ENCODE peak calls at places on chromosomes 4 and X, in six cellular contexts. W is hepatocyte, R is astrocyte of the spinal cord, T is GM23338, C is upper lobe of right lung, D is transverse colon. Y is an unnamed sample.

GRCh38 chr4:3836802-3837601 is 70.8 kb downstream of the ADRA2C start:
- DNase-seq in W (no peak), R (no peak), T (peak; percentile 69), C (no peak), D (no peak), Y (no peak)

GRCh38 chr4:159150838-159151390 is 48.0 kb downstream of the RAPGEF2 start:
- DNase-seq in W (no peak), R (no peak), T (peak; percentile 43), C (no peak), D (no peak), Y (no peak)

GRCh38 chrX:108072746-108073145 is 18.6 kb downstream of the PSMD10 start:
- DNase-seq in W (no peak), R (peak; percentile 76), T (no peak), C (no peak), D (no peak), Y (no peak)

GRCh38 chr4:61277785-61278184 is 77.7 kb downstream of the ADGRL3 start:
- DNase-seq in W (no peak), R (peak; percentile 13), T (no peak), C (no peak), D (no peak), Y (no peak)

GRCh38 chr4:1683371-1683902 is 676 bp downstream of the FAM53A start:
- DNase-seq in W (peak; percentile 51), R (peak; percentile 82), T (peak; percentile 49), C (no peak), D (peak; percentile 27), Y (no peak)

GRCh38 chrX:12950851-12951589 is 23.9 kb upstream of the TMSB4X start:
- DNase-seq in W (peak; percentile 64), R (no peak), T (peak; percentile 65), C (peak; percentile 69), D (peak; percentile 63), Y (no peak)

GRCh38 chr4:95833652-95834276 is 6.1 kb upstream of the PDHA2 start:
- DNase-seq in W (no peak), R (no peak), T (no peak), C (no peak), D (no peak), Y (no peak)

GRCh38 chr4:160423879-160424451 is 1321.1 kb downstream of the RAPGEF2 start:
- DNase-seq in W (no peak), R (peak; percentile 59), T (peak; percentile 17), C (no peak), D (no peak), Y (no peak)

GRCh38 chr4:18197467-18197866 is 175.9 kb upstream of the LCORL start:
- DNase-seq in W (no peak), R (no peak), T (no peak), C (no peak), D (no peak), Y (no peak)

GRCh38 chr4:40194602-40195161 is 2.1 kb upstream of the RHOH start:
- DNase-seq in W (peak; percentile 30), R (no peak), T (no peak), C (no peak), D (peak; percentile 46), Y (no peak)

GRCh38 chr4:152185786-152186540 is 349.9 kb downstream of the FBXW7 start:
- DNase-seq in W (no peak), R (no peak), T (no peak), C (no peak), D (no peak), Y (no peak)

GRCh38 chr4:184649971-184650855 is 675 bp downstream of the PRIMPOL start:
- DNase-seq in W (peak; percentile 44), R (peak; percentile 62), T (peak; percentile 57), C (no peak), D (peak; percentile 33), Y (no peak)

GRCh38 chrX:153463556-153463955 is 6.8 kb downstream of the HAUS7 start:
- DNase-seq in W (no peak), R (no peak), T (no peak), C (no peak), D (no peak), Y (no peak)

DNA sequence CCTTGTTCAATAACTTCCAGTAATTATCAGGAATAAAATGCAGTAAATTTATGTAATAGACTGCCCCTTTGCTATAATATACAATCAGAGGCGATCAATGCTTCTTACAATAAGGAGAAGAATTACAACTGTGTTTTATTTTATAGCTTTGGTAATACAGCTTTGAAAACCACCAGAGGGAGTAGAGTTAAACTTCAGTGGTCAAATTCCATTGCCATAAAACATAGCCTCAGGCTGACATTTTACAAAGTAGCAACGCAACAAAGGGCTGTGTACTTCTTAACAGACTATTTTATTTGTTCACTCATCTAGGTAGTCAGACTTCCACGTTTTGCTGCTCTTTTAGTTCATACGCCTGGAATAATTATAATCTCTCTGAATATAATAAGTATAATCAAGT is 58.5 kb downstream of the TEX13C start:
- DNase-seq in W (peak; percentile 6), R (no peak), T (peak; percentile 28), C (no peak), D (no peak), Y (no peak)
- TF ChIP-seq CTCF in W (peak; percentile 19), R (no peak), T (peak; percentile 36), C (no peak), D (no peak), Y (no peak)

GRCh38 chr4:44157611-44158277 is 290.9 kb downstream of the KCTD8 start:
- DNase-seq in W (peak; percentile 46), R (peak; percentile 68), T (no peak), C (no peak), D (no peak), Y (no peak)

GRCh38 chr4:44165938-44166337 is 282.7 kb downstream of the KCTD8 start:
- DNase-seq in W (no peak), R (no peak), T (no peak), C (no peak), D (no peak), Y (no peak)

GRCh38 chr4:44162538-44163270 is 285.9 kb downstream of the KCTD8 start:
- DNase-seq in W (peak; percentile 35), R (no peak), T (no peak), C (no peak), D (no peak), Y (no peak)

DNA sequence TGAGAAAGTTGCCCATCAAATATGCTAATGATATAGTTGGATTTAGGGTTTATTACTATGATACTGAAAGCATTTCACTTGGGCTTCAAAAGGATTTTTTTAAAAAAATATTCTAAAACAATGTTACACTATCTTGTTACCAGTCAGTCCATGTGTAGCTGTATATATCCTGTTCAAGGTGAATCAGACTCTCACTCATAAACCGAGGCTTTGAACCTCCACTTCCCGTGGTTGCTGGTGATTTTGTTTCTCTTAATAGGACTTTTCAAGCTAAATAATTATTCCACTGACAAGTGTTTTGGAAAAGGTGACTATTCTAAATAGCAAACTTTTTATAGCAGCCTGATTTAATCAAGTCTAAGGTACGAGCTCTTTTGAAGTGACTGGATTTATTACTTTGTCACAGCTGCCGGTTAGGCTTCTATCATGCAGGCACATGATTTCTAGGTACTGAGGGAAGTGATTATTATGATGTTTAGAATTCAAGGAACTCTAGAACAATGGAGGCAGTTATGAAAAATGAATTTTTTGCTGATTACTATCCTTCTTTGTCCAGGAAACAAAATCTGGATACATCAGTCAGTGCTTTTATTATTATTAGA is 287.7 kb downstream of the KCTD8 start:
- DNase-seq in W (no peak), R (no peak), T (no peak), C (no peak), D (no peak), Y (no peak)
- TF ChIP-seq CTCF in W (no peak), R (no peak), T (no peak), C (no peak), D (no peak), Y (no peak)

GRCh38 chr4:84151574-84151973 is 347.5 kb downstream of the NKX6-1 start:
- DNase-seq in W (no peak), R (no peak), T (peak; percentile 4), C (no peak), D (peak; percentile 9), Y (no peak)
- TF ChIP-seq CTCF in W (no peak), R (no peak), T (peak; percentile 7), C (no peak), D (no peak), Y (peak; percentile 26)

GRCh38 chrX:55132416-55132815 is 43.6 kb downstream of the PAGE2 start:
- DNase-seq in W (no peak), R (no peak), T (no peak), C (no peak), D (no peak), Y (no peak)

GRCh38 chrX:55135171-55135570 is 46.4 kb downstream of the PAGE2 start:
- DNase-seq in W (peak; percentile 54), R (peak; percentile 35), T (peak; percentile 20), C (no peak), D (peak; percentile 43), Y (no peak)
- TF ChIP-seq CTCF in W (peak; percentile 57), R (peak; percentile 52), T (peak; percentile 49), C (peak; percentile 57), D (peak; percentile 36), Y (peak; percentile 58)

GRCh38 chrX:131571348-131571747 is 27.5 kb downstream of the OR13H1 start:
- DNase-seq in W (no peak), R (no peak), T (no peak), C (no peak), D (no peak), Y (no peak)

GRCh38 chrX:131564553-131565229 is 20.8 kb downstream of the OR13H1 start:
- DNase-seq in W (no peak), R (no peak), T (no peak), C (no peak), D (no peak), Y (no peak)

DNA sequence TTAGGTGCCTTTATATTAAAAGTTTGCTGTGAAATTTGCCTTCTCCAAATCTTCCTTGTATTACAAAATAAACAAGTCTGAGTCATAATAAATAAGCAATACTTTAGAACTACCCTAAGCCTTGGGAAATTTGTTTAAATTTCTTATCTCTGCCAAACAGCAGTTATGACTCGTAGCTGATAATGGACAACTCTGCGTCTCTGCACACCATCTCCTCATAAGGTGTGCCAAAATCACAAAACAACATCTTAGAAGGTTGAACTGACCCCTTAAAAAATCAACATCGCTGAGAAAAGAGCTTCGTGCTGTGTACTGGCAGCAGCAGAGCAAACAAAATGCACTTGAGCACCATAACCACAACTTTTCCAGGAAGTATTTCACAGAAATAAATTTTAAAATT is 22.0 kb downstream of the OR13H1 start:
- DNase-seq in W (no peak), R (no peak), T (no peak), C (no peak), D (no peak), Y (no peak)
- TF ChIP-seq CTCF in W (no peak), R (no peak), T (no peak), C (no peak), D (no peak), Y (no peak)

DNA sequence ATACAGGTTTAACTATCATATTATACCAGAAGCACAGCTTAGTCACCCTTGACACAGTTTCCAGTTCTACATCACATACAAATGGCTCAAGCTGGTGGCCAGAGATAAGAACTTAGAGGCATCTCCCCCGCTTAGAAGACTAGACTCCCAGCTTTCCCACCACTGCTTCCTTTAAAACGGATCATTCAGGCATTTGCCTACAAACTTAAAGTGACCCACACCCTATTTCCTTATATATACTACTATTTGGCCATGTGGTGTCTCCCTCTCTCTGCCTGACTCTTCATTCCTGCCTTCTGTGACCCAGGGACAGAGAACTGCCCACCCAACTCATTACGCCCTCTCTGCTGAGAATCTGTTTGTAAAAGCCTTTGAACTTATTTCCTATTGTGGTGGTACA is 781.2 kb upstream of the DIAPH2 start:
- DNase-seq in W (no peak), R (no peak), T (peak; percentile 50), C (no peak), D (no peak), Y (no peak)
- TF ChIP-seq CTCF in W (no peak), R (no peak), T (peak; percentile 29), C (no peak), D (no peak), Y (no peak)

GRCh38 chrX:30637874-30638793 is 15.1 kb upstream of the GK start:
- DNase-seq in W (no peak), R (no peak), T (no peak), C (no peak), D (no peak), Y (no peak)

GRCh38 chrX:30635630-30636029 is 17.6 kb upstream of the GK start:
- DNase-seq in W (no peak), R (no peak), T (peak; percentile 18), C (no peak), D (no peak), Y (no peak)
- TF ChIP-seq CTCF in W (peak; percentile 33), R (peak; percentile 26), T (peak; percentile 43), C (peak; percentile 39), D (peak; percentile 22), Y (peak; percentile 14)